ENCODE peak calls at places on chromosomes 3 and 15, in ten cellular contexts. X is IMR-90; N is neural crest cell; C is lung; V is dorsolateral prefrontal cortex; J is endothelial cell; E is GM23338; K is CD8-positive, alpha-beta T cell; B is CD4-positive, alpha-beta T cell; D is hepatocyte. H is an unnamed sample.

GRCh38 chr15:91853501-91853967 is at the start of gene SLCO3A1:
- DNase-seq in D (peak; percentile 65), K (peak; percentile 75), B (peak; percentile 60), E (peak; percentile 74), J (peak; percentile 67), C (peak; percentile 78), X (peak; percentile 32), V (peak; percentile 87), N (peak; percentile 45), H (no peak)

GRCh38 chr3:74789111-74789510 is 174.7 kb upstream of the CNTN3 start:
- DNase-seq in C (no peak), K (no peak), J (no peak), E (no peak), B (no peak), N (no peak), X (peak; percentile 25), V (no peak), D (peak; percentile 53), H (no peak)

GRCh38 chr15:70098461-70099166 is 897 bp upstream of the TLE3 start:
- DNase-seq in E (peak; percentile 79), N (peak; percentile 53), D (peak; percentile 66), K (peak; percentile 42), B (peak; percentile 36), C (peak; percentile 49), V (no peak), X (no peak), J (peak; percentile 60), H (no peak)

GRCh38 chr3:86173401-86173800 is 817.5 kb downstream of the VGLL3 start:
- DNase-seq in B (no peak), C (no peak), X (no peak), E (no peak), V (no peak), J (no peak), N (no peak), K (no peak), D (no peak), H (no peak)

GRCh38 chr3:195708066-195708465 is 12.7 kb upstream of the MUC20 start:
- DNase-seq in E (no peak), K (no peak), J (no peak), D (no peak), X (no peak), N (no peak), C (no peak), B (no peak), V (no peak), H (no peak)

GRCh38 chr15:73688455-73688854 is 4.3 kb downstream of the CD276 start:
- DNase-seq in N (no peak), K (no peak), B (no peak), D (peak; percentile 38), J (no peak), C (no peak), X (peak; percentile 52), E (no peak), V (no peak), H (no peak)

GRCh38 chr15:50798684-50799083 is 33.2 kb upstream of the SPPL2A start:
- DNase-seq in C (no peak), D (peak; percentile 69), X (peak; percentile 5), E (no peak), V (no peak), N (no peak), B (no peak), J (no peak), K (no peak), H (no peak)

GRCh38 chr3:64257096-64257755 is 32.0 kb upstream of the PRICKLE2 start:
- DNase-seq in V (peak; percentile 45), D (no peak), X (no peak), E (no peak), B (no peak), K (no peak), J (no peak), N (no peak), C (no peak), H (no peak)

GRCh38 chr3:42025388-42026138 is 63.7 kb upstream of the ULK4 start:
- DNase-seq in K (no peak), C (peak; percentile 84), B (no peak), V (peak; percentile 89), J (peak; percentile 68), N (peak; percentile 50), X (peak; percentile 99), E (peak; percentile 96), D (peak; percentile 96), H (peak; percentile 89)

GRCh38 chr3:141851411-141851810 is 25.0 kb upstream of the ATP1B3 start:
- DNase-seq in B (no peak), X (no peak), V (no peak), D (no peak), J (no peak), K (no peak), C (no peak), E (no peak), N (no peak), H (no peak)

DNA sequence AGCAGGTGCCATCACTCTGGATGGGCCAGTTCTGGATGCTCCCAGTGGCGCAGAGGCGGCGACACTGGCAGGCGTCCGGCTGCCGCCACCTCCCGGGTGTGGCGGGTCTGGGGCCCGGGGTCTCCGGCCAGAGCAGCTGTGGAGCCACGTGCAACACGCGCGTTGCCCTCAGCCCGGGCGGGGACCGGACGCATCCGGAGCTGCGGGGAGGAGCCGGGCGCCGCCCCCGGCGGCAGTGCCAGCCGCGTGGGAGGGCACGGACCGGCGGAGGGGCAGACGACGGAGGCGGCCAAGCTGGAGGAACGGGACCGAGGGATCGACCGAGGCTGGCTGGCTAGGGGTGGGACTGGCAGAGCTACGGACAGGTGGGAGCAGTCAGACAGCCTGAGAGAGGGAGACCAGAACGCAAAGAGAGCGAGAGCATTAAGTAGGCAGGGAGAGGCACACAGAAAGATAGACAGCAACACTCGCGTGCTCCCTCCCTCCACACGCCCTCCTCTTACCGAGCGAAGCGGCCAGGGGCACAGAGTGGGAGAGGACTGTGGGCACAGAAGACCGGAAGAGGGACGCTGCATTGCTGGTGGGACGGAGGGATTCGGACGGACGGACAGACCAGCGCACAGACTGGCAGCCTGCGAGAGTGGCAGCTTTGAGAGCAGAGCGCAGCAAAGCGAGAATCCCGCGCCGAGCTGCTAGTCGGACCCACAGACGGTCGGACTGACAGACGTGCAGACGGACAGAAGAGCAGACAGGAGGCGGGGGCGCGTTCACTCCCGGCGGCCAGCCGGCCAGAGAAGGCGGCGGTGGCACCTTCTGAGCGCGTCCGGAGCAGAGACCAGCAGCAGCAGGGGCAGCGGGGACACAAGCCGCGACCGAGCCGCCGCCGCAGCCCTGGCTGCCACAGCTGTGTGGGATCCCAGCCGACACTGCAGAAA is at the start of gene ARPP21:
- DNase-seq in K (no peak), V (peak; percentile 80), C (no peak), J (peak; percentile 41), E (peak; percentile 57), B (no peak), X (no peak), D (peak; percentile 31), N (peak; percentile 28), H (no peak)
- TF ChIP-seq CTCF in K (no peak), V (no peak), C (no peak), J (no peak), E (no peak), B (no peak), X (no peak), D (no peak), N (no peak), H (peak; percentile 18)

DNA sequence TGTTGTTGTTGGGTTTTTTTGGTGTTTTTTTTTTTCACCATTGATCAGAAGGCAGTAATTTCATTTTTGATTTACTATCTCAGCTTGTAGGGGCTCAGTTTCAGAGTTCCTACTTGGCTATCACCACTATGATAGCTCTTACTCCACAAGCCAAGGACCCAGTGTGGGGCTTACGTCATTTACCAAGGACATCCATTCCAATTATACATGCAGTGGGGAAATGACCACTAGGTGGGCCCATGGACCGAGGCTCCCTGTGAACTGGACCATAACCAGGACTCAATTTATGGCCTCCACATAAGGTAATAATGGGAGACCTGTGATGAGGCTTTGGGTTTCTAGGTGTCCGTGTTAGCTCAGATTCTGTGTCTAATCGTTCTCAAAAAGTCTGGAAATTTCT is 67.5 kb upstream of the CACNA1D start:
- DNase-seq in B (no peak), J (peak; percentile 8), X (no peak), D (no peak), N (no peak), C (no peak), E (peak; percentile 27), V (no peak), K (no peak), H (no peak)
- TF ChIP-seq CTCF in B (no peak), J (peak; percentile 16), X (no peak), D (no peak), N (no peak), C (no peak), E (peak; percentile 34), V (peak; percentile 23), K (no peak), H (no peak)

GRCh38 chr3:4665197-4665596 is 172.0 kb downstream of the ITPR1 start:
- DNase-seq in B (no peak), K (no peak), D (no peak), X (no peak), V (no peak), C (no peak), J (no peak), N (no peak), E (no peak), H (no peak)

GRCh38 chr3:4666078-4666477 is 172.9 kb downstream of the ITPR1 start:
- DNase-seq in X (no peak), B (no peak), J (no peak), N (no peak), K (no peak), V (no peak), C (no peak), E (no peak), D (no peak), H (no peak)

GRCh38 chr3:4674216-4674615 is 181.1 kb downstream of the ITPR1 start:
- DNase-seq in X (peak; percentile 72), J (no peak), K (no peak), E (no peak), B (no peak), V (no peak), N (no peak), C (no peak), D (no peak), H (no peak)

GRCh38 chr3:4672727-4673126 is 179.6 kb downstream of the ITPR1 start:
- DNase-seq in C (no peak), B (no peak), K (no peak), X (no peak), N (no peak), V (no peak), E (no peak), J (no peak), D (no peak), H (no peak)

DNA sequence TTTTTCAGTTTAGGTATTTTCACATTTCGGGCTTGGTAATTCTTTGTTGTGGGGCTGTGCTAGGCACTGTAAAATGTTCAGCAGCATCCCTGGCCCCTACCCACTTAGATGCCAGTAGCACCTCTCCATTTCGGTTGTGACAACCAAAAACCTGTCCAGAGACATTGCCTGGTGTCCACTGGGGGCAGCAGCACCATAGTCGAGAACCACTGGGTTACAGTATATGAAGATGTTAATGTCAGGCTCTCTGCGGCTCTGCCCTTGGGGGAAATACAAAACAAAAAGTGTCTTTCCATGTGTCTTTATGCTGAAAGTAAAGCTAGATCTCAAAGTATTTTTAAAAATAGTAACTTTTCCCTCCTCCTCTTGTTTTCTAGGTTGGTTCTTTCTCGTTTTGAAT is 177.2 kb downstream of the ITPR1 start:
- DNase-seq in N (no peak), V (no peak), J (peak; percentile 38), X (no peak), K (no peak), B (no peak), D (no peak), E (peak; percentile 69), C (no peak), H (no peak)
- TF ChIP-seq CTCF in N (peak; percentile 52), V (no peak), J (peak; percentile 46), X (peak; percentile 33), K (no peak), B (no peak), D (peak; percentile 33), E (peak; percentile 70), C (no peak), H (peak; percentile 45)

GRCh38 chr3:50352762-50353161 is 2.1 kb downstream of the CYB561D2 start:
- DNase-seq in N (no peak), V (no peak), J (no peak), C (no peak), E (no peak), B (no peak), X (peak; percentile 29), D (no peak), K (no peak), H (no peak)
- TF ChIP-seq CTCF in N (no peak), V (no peak), J (no peak), C (no peak), E (peak; percentile 42), B (no peak), X (peak; percentile 31), D (peak; percentile 28), K (no peak), H (peak; percentile 30)

H was measured in osteocyte.